ENCODE peak calls at places on chromosomes 2 and 18, in ten cellular contexts. H, Y, P, L, U, W, A, F, O and S are unnamed samples.

GRCh38 chr2:147844691-147845607 is at the start of gene ACVR2A:
- DNase-seq in H (peak), Y (no peak), P (peak), L (peak), U (peak), W (peak), A (peak), F (no peak), O (peak), S (peak)

GRCh38 chr18:73551211-73551610 is 596.4 kb downstream of the FBXO15 start:
- DNase-seq in H (no peak), Y (no peak), P (no peak), L (no peak), U (no peak), W (no peak), A (no peak), F (no peak), O (no peak), S (no peak)

GRCh38 chr2:1593371-1594205 is 150.7 kb downstream of the PXDN start:
- DNase-seq in H (no peak), Y (peak), P (no peak), L (peak), U (peak), W (no peak), A (no peak), F (no peak), O (no peak), S (no peak)

GRCh38 chr18:75321431-75321830 is 106.1 kb downstream of the SMIM21 start:
- DNase-seq in H (no peak), Y (no peak), P (no peak), L (no peak), U (no peak), W (no peak), A (no peak), F (no peak), O (no peak), S (no peak)

GRCh38 chr18:76580288-76580962 is 85.4 kb upstream of the ZNF516 start:
- DNase-seq in H (no peak), Y (no peak), P (no peak), L (no peak), U (no peak), W (no peak), A (no peak), F (no peak), O (no peak), S (no peak)

GRCh38 chr2:241739651-241740050 is 5.2 kb downstream of the D2HGDH start:
- DNase-seq in H (no peak), Y (no peak), P (peak), L (peak), U (no peak), W (no peak), A (no peak), F (no peak), O (no peak), S (no peak)

GRCh38 chr2:40358783-40359182 is 93.1 kb downstream of the SLC8A1 start:
- DNase-seq in H (no peak), Y (no peak), P (no peak), L (no peak), U (no peak), W (no peak), A (peak), F (no peak), O (no peak), S (no peak)

GRCh38 chr18:68608861-68609465 is 105.9 kb downstream of the TMX3 start:
- DNase-seq in H (no peak), Y (no peak), P (no peak), L (no peak), U (no peak), W (no peak), A (no peak), F (no peak), O (no peak), S (no peak)

GRCh38 chr2:98040331-98040939 is 44.7 kb upstream of the TMEM131 start:
- DNase-seq in H (no peak), Y (no peak), P (no peak), L (no peak), U (no peak), W (no peak), A (no peak), F (no peak), O (no peak), S (no peak)

GRCh38 chr18:23229472-23229871 is 94.2 kb downstream of the CABLES1 start:
- DNase-seq in H (no peak), Y (no peak), P (no peak), L (no peak), U (no peak), W (no peak), A (no peak), F (no peak), O (no peak), S (no peak)

GRCh38 chr2:69603146-69603743 is 40.3 kb downstream of the AAK1 start:
- DNase-seq in H (no peak), Y (no peak), P (no peak), L (no peak), U (no peak), W (no peak), A (peak), F (no peak), O (no peak), S (no peak)